ENCODE peak calls at places on chromosomes 2 and 18, in seven cellular contexts. K, W, L, F, A, Y and E are unnamed samples.

GRCh38 chr2:83784920-83785319 is 674.2 kb downstream of the SUCLG1 start:
- DNase-seq in K (no peak), W (no peak), L (no peak), F (no peak), A (no peak), Y (no peak), E (no peak)

GRCh38 chr2:231387904-231388724 is 7.4 kb upstream of the B3GNT7 start:
- DNase-seq in K (no peak), W (no peak), L (peak; percentile 43), F (peak; percentile 62), A (peak; percentile 52), Y (peak; percentile 75), E (no peak)

GRCh38 chr2:113120861-113121260 is 6.5 kb upstream of the IL1RN start:
- DNase-seq in K (no peak), W (no peak), L (no peak), F (no peak), A (no peak), Y (no peak), E (no peak)

GRCh38 chr2:160076935-160077334 is 14.5 kb upstream of the PLA2R1 start:
- DNase-seq in K (no peak), W (no peak), L (no peak), F (no peak), A (no peak), Y (peak; percentile 16), E (no peak)

GRCh38 chr18:46916551-46917107 is 678 bp downstream of the PIAS2 start:
- DNase-seq in K (no peak), W (no peak), L (peak; percentile 37), F (no peak), A (no peak), Y (no peak), E (no peak)

GRCh38 chr2:150075831-150076230 is 411.6 kb downstream of the RND3 start:
- DNase-seq in K (no peak), W (no peak), L (peak; percentile 89), F (no peak), A (no peak), Y (no peak), E (no peak)

GRCh38 chr2:53903011-53903410 is 43.2 kb upstream of the GPR75 start:
- DNase-seq in K (no peak), W (no peak), L (peak; percentile 8), F (no peak), A (no peak), Y (no peak), E (no peak)

GRCh38 chr2:169495310-169495928 is 14.1 kb upstream of the KLHL41 start:
- DNase-seq in K (no peak), W (no peak), L (no peak), F (no peak), A (no peak), Y (no peak), E (no peak)

GRCh38 chr2:157245441-157246211 is 11.9 kb upstream of the GALNT5 start:
- DNase-seq in K (no peak), W (no peak), L (no peak), F (no peak), A (no peak), Y (no peak), E (no peak)

GRCh38 chr2:191291471-191291870 is 46.3 kb downstream of the MYO1B start:
- DNase-seq in K (no peak), W (no peak), L (no peak), F (no peak), A (no peak), Y (no peak), E (no peak)

GRCh38 chr18:28123401-28124030 is 53.4 kb downstream of the CDH2 start:
- DNase-seq in K (no peak), W (no peak), L (peak; percentile 19), F (no peak), A (no peak), Y (no peak), E (no peak)

GRCh38 chr2:182649316-182649715 is 66.7 kb upstream of the DNAJC10 start:
- DNase-seq in K (peak; percentile 20), W (peak; percentile 21), L (peak; percentile 49), F (no peak), A (no peak), Y (peak; percentile 26), E (no peak)

GRCh38 chr2:26635401-26635800 is 5.8 kb downstream of the CIB4 start:
- DNase-seq in K (no peak), W (no peak), L (no peak), F (no peak), A (no peak), Y (no peak), E (no peak)

GRCh38 chr18:48003426-48004349 is 73.2 kb upstream of the SMAD2 start:
- DNase-seq in K (peak; percentile 75), W (no peak), L (peak; percentile 31), F (no peak), A (no peak), Y (peak; percentile 53), E (no peak)

GRCh38 chr18:21181763-21182162 is 60.3 kb upstream of the GREB1L start:
- DNase-seq in K (no peak), W (no peak), L (no peak), F (no peak), A (no peak), Y (no peak), E (no peak)

GRCh38 chr2:156346731-156347130 is 14.2 kb upstream of the NR4A2 start:
- DNase-seq in K (no peak), W (no peak), L (no peak), F (no peak), A (no peak), Y (no peak), E (no peak)

GRCh38 chr2:128623776-128624424 is 305.2 kb upstream of the HS6ST1 start:
- DNase-seq in K (no peak), W (no peak), L (peak; percentile 92), F (peak; percentile 18), A (peak; percentile 37), Y (no peak), E (no peak)

GRCh38 chr2:132607407-132607806 is 62.6 kb downstream of the LYPD1 start:
- DNase-seq in K (no peak), W (no peak), L (no peak), F (no peak), A (no peak), Y (no peak), E (no peak)

GRCh38 chr2:55842009-55842408 is 81.6 kb downstream of the EFEMP1 start:
- DNase-seq in K (no peak), W (no peak), L (peak; percentile 34), F (no peak), A (no peak), Y (no peak), E (no peak)

GRCh38 chr2:239433777-239434396 is 33.1 kb upstream of the HDAC4 start:
- DNase-seq in K (no peak), W (no peak), L (peak; percentile 92), F (no peak), A (no peak), Y (no peak), E (no peak)

GRCh38 chr2:51219468-51219867 is 187.5 kb upstream of the NRXN1 start:
- DNase-seq in K (no peak), W (no peak), L (no peak), F (no peak), A (no peak), Y (no peak), E (no peak)

GRCh38 chr2:20514596-20515269 is 67.9 kb downstream of the RHOB start:
- DNase-seq in K (peak; percentile 3), W (no peak), L (peak; percentile 96), F (no peak), A (no peak), Y (peak; percentile 86), E (no peak)

GRCh38 chr2:177263451-177264208 is 897 bp downstream of the NFE2L2 start:
- DNase-seq in K (peak; percentile 99), W (peak; percentile 99), L (peak; percentile 98), F (peak; percentile 99), A (peak; percentile 98), Y (peak; percentile 99), E (peak; percentile 93)
- TF ChIP-seq CTCF in K (peak; percentile 91), W (peak; percentile 75), L (peak; percentile 71), F (peak; percentile 94), A (peak; percentile 80), Y (peak; percentile 88), E (peak; percentile 90)

DNA sequence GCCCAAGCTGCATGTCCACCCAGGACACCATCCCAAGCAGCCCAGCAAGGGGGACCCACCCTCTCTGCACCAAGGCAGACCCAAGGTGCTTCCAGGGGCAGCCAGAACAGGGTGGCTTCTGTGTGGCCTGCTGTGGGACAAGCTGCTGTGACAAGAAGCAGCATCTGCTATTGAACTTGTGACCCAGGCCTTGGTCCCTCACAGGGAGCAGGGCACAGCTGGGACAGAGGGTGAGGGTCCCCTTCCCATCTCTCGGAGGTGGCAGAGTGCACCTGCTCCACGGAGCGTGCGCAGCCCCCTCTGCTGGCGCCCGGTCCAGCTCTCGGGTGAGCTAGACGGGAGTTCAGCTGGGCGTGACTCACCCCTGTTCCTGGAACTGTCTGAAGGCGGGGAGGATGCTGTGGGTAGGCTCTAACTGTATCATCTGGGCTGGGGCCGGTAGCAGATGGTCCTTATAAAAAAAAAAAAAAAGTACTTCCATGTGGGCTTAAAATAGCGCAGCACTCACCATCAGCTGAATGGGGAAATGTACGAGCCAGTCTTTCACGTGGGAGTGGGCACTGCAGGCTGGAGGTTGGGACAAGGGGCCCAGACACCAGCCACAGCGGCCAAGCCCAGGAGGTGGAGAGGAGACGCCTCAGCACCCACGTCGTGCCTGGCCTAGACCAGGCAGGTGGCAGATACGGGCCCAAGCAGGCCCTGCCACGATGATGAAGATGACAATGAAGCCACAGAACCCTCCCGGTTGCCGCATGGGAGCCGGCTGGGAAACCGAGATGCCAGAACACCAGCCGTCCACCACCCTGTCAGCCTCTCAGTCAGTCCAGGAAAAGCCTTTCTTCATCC is 136.8 kb upstream of the ID2 start:
- DNase-seq in K (peak; percentile 47), W (no peak), L (peak; percentile 95), F (peak; percentile 86), A (peak; percentile 91), Y (peak; percentile 60), E (no peak)
- TF ChIP-seq CTCF in K (no peak), W (no peak), L (peak; percentile 48), F (peak; percentile 25), A (no peak), Y (no peak), E (no peak)

GRCh38 chr18:56083097-56083865 is 495.3 kb upstream of the TCF4 start:
- DNase-seq in K (peak; percentile 18), W (no peak), L (peak; percentile 68), F (no peak), A (peak; percentile 38), Y (no peak), E (no peak)
- TF ChIP-seq CTCF in K (no peak), W (no peak), L (peak; percentile 23), F (peak; percentile 21), A (no peak), Y (no peak), E (peak; percentile 2)

DNA sequence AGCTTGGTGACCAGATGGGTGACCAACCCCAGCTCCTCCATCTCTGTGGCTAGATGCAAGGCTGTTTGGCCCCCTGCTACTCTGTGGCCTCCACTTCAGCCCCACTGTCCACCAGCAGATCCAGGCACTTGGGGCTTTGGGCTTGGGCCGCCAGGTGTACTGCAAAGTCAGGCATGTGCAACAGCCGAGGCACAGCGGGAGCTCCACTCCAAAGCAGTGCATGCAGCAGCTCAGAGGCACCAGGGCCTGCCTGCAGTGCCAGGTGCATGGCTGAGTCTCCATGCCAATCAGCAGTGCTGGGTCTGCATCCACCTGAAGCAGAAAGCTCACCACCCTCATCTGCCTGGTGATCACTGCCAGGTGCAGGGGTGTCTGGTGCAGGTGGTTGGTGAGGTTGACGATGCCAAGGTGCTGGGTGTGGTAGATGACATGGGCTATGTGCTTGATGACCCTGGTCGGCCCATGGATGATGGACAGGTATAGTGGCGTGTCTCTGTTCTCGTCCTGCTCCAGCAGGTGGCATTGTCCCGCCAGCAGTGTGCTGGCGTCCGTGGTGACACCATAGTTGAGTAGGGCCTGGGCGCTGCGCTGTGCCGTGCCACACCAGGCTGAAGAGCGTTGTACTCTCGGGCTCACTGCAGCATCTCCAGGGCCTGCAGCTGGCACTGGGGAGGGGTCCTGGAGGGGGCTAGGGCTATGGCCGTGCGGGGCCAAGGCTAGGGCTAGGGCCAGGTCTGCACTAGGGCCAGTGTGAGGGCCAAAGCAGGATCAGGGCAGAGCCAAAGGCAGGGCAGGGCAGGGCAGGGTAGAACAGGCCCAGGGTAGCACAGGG is 1.0 kb upstream of the ANKRD62 start:
- DNase-seq in K (peak; percentile 88), W (peak; percentile 22), L (no peak), F (no peak), A (peak; percentile 61), Y (peak; percentile 73), E (no peak)
- TF ChIP-seq CTCF in K (peak; percentile 53), W (peak; percentile 22), L (no peak), F (no peak), A (peak; percentile 28), Y (peak; percentile 58), E (peak; percentile 96)